ENCODE peak calls at places on chromosomes 2 and 18, in seven cellular contexts. G, E, D, I, Y, C and V are unnamed samples.

GRCh38 chr2:58812766-58813344 is 571.7 kb upstream of the FANCL start:
- DNase-seq in G (no peak), E (no peak), D (no peak), I (no peak), Y (no peak), C (no peak), V (no peak)

GRCh38 chr18:36580874-36581750 is 247.7 kb downstream of the TPGS2 start:
- DNase-seq in G (no peak), E (no peak), D (no peak), I (no peak), Y (no peak), C (no peak), V (no peak)

GRCh38 chr2:56589820-56590219 is 406.0 kb downstream of the CCDC85A start:
- DNase-seq in G (no peak), E (no peak), D (peak; percentile 22), I (no peak), Y (no peak), C (no peak), V (no peak)

GRCh38 chr2:69945447-69945846 is 16.0 kb downstream of the ASPRV1 start:
- DNase-seq in G (no peak), E (no peak), D (peak; percentile 85), I (no peak), Y (no peak), C (peak; percentile 81), V (peak; percentile 78)

GRCh38 chr18:9760641-9761040 is 52.5 kb downstream of the RAB31 start:
- DNase-seq in G (no peak), E (no peak), D (no peak), I (no peak), Y (no peak), C (no peak), V (no peak)

GRCh38 chr2:45745231-45745630 is 93.8 kb downstream of the PRKCE start:
- DNase-seq in G (no peak), E (no peak), D (no peak), I (no peak), Y (no peak), C (no peak), V (no peak)

GRCh38 chr18:59006461-59007067 is 133.1 kb upstream of the SEC11C start:
- DNase-seq in G (no peak), E (no peak), D (no peak), I (no peak), Y (no peak), C (no peak), V (no peak)

GRCh38 chr2:29946465-29946864 is 25.1 kb upstream of the ALK start:
- DNase-seq in G (no peak), E (no peak), D (no peak), I (no peak), Y (no peak), C (no peak), V (no peak)

GRCh38 chr2:134507697-134508096 is 211.1 kb downstream of the TMEM163 start:
- DNase-seq in G (no peak), E (no peak), D (no peak), I (no peak), Y (no peak), C (no peak), V (no peak)

GRCh38 chr18:26460449-26461091 is 87.8 kb downstream of the KCTD1 start:
- DNase-seq in G (no peak), E (no peak), D (no peak), I (no peak), Y (no peak), C (peak; percentile 55), V (peak; percentile 68)

GRCh38 chr2:70767699-70768584 is at the start of gene ADD2:
- DNase-seq in G (peak; percentile 27), E (no peak), D (peak; percentile 81), I (peak; percentile 11), Y (peak; percentile 5), C (peak; percentile 33), V (no peak)

GRCh38 chr2:182186132-182186735 is 200.6 kb downstream of the PPP1R1C start:
- DNase-seq in G (no peak), E (peak; percentile 5), D (no peak), I (peak; percentile 29), Y (no peak), C (peak; percentile 66), V (no peak)

GRCh38 chr2:238106339-238106697 is 6.2 kb downstream of the ESPNL start:
- DNase-seq in G (no peak), E (no peak), D (peak; percentile 76), I (no peak), Y (no peak), C (no peak), V (no peak)

GRCh38 chr2:170434900-170435640 is 257.1 kb downstream of the MYO3B start:
- DNase-seq in G (no peak), E (peak; percentile 7), D (no peak), I (no peak), Y (no peak), C (no peak), V (no peak)

GRCh38 chr2:28991021-28991420 is 9.9 kb downstream of the TOGARAM2 start:
- DNase-seq in G (no peak), E (no peak), D (no peak), I (no peak), Y (no peak), C (peak; percentile 58), V (no peak)